ENCODE peak calls at places on chromosomes 11 and 22, in six cellular contexts. One of them, this sample, is unnamed.

GRCh38 chr22:45743687-45744086 is 72.1 kb downstream of the ATXN10 start:
- DNase-seq in fibroblast of the conjunctiva: no peak
- DNase-seq in astrocyte of the cerebellum: no peak
- DNase-seq in fibroblast of mammary gland: no peak
- DNase-seq in ascending aorta: no peak
- DNase-seq in ELR: no peak
- DNase-seq in this sample: no peak

GRCh38 chr11:77046060-77046501 is 11.9 kb downstream of the B3GNT6 start:
- DNase-seq in fibroblast of mammary gland: peak
- DNase-seq in fibroblast of the conjunctiva: no peak
- DNase-seq in ascending aorta: no peak
- DNase-seq in ELR: peak
- DNase-seq in astrocyte of the cerebellum: no peak
- DNase-seq in this sample: no peak

GRCh38 chr11:83002522-83002921 is 69.2 kb downstream of the RAB30 start:
- DNase-seq in ELR: no peak
- DNase-seq in ascending aorta: no peak
- DNase-seq in astrocyte of the cerebellum: no peak
- DNase-seq in fibroblast of mammary gland: no peak
- DNase-seq in fibroblast of the conjunctiva: no peak
- DNase-seq in this sample: no peak

GRCh38 chr22:19782533-19782932 is 22.0 kb downstream of the TBX1 start:
- DNase-seq in astrocyte of the cerebellum: no peak
- DNase-seq in ascending aorta: no peak
- DNase-seq in fibroblast of mammary gland: no peak
- DNase-seq in ELR: no peak
- DNase-seq in fibroblast of the conjunctiva: no peak
- DNase-seq in this sample: no peak

GRCh38 chr11:65425105-65425970 is 2.7 kb downstream of the NEAT1 start:
- DNase-seq in ascending aorta: no peak
- DNase-seq in astrocyte of the cerebellum: no peak
- DNase-seq in ELR: peak
- DNase-seq in fibroblast of mammary gland: peak
- DNase-seq in fibroblast of the conjunctiva: no peak
- DNase-seq in this sample: no peak

GRCh38 chr11:91194551-91194950 is 971.7 kb upstream of the CHORDC1 start:
- DNase-seq in ascending aorta: no peak
- DNase-seq in fibroblast of mammary gland: no peak
- DNase-seq in ELR: no peak
- DNase-seq in astrocyte of the cerebellum: no peak
- DNase-seq in fibroblast of the conjunctiva: no peak
- DNase-seq in this sample: no peak

GRCh38 chr22:45932066-45932465 is 44.9 kb downstream of the WNT7B start:
- DNase-seq in fibroblast of the conjunctiva: no peak
- DNase-seq in ELR: peak
- DNase-seq in ascending aorta: no peak
- DNase-seq in fibroblast of mammary gland: peak
- DNase-seq in astrocyte of the cerebellum: no peak
- DNase-seq in this sample: no peak

GRCh38 chr11:35786918-35787557 is 124.5 kb downstream of the TRIM44 start:
- DNase-seq in ELR: no peak
- DNase-seq in astrocyte of the cerebellum: no peak
- DNase-seq in ascending aorta: no peak
- DNase-seq in fibroblast of the conjunctiva: no peak
- DNase-seq in fibroblast of mammary gland: peak
- DNase-seq in this sample: no peak

GRCh38 chr22:27667121-27667843 is 134.3 kb downstream of the MN1 start:
- DNase-seq in ascending aorta: no peak
- DNase-seq in fibroblast of mammary gland: no peak
- DNase-seq in astrocyte of the cerebellum: peak
- DNase-seq in fibroblast of the conjunctiva: no peak
- DNase-seq in ELR: no peak
- DNase-seq in this sample: no peak

GRCh38 chr11:45092901-45093760 is 53.3 kb upstream of the PRDM11 start:
- DNase-seq in fibroblast of the conjunctiva: no peak
- DNase-seq in astrocyte of the cerebellum: peak
- DNase-seq in fibroblast of mammary gland: peak
- DNase-seq in ELR: peak
- DNase-seq in ascending aorta: no peak
- DNase-seq in this sample: no peak

GRCh38 chr22:39546889-39547586 is 14.5 kb upstream of the RPS19BP1 start:
- DNase-seq in astrocyte of the cerebellum: no peak
- DNase-seq in fibroblast of mammary gland: peak
- DNase-seq in ascending aorta: no peak
- DNase-seq in fibroblast of the conjunctiva: no peak
- DNase-seq in ELR: peak
- DNase-seq in this sample: no peak

GRCh38 chr11:32090774-32091370 is at the start of gene RCN1:
- DNase-seq in fibroblast of mammary gland: peak
- DNase-seq in ascending aorta: no peak
- DNase-seq in fibroblast of the conjunctiva: peak
- DNase-seq in astrocyte of the cerebellum: no peak
- DNase-seq in ELR: peak
- DNase-seq in this sample: peak

GRCh38 chr11:296206-296975 is 2.9 kb downstream of the IFITM5 start:
- DNase-seq in fibroblast of the conjunctiva: no peak
- DNase-seq in fibroblast of mammary gland: no peak
- DNase-seq in astrocyte of the cerebellum: no peak
- DNase-seq in ascending aorta: no peak
- DNase-seq in ELR: no peak
- DNase-seq in this sample: no peak

GRCh38 chr11:68581439-68581838 is 102.9 kb upstream of the GAL start:
- DNase-seq in fibroblast of mammary gland: no peak
- DNase-seq in ascending aorta: no peak
- DNase-seq in fibroblast of the conjunctiva: no peak
- DNase-seq in ELR: no peak
- DNase-seq in astrocyte of the cerebellum: no peak
- DNase-seq in this sample: no peak

GRCh38 chr22:20268350-20269012 is 363 bp upstream of the RTN4R start:
- DNase-seq in ELR: peak
- DNase-seq in ascending aorta: no peak
- DNase-seq in fibroblast of the conjunctiva: no peak
- DNase-seq in astrocyte of the cerebellum: no peak
- DNase-seq in fibroblast of mammary gland: peak
- DNase-seq in this sample: no peak